ENCODE peak calls at places on chromosome X, in ten cellular contexts. C is stimulated activated CD8-positive, alpha-beta memory T cell treated with anti-CD3 and anti-CD28 coated beads, Interleukin-7, amount 100 ng/mL, for 24 hours; Q is stimulated activated naive CD8-positive, alpha-beta T cell treated with anti-CD3 and anti-CD28 coated beads, Interleukin-15, Interleukin-2, amounts not matched to agents 100 U/mL and 50 U/mL, for 24 hours; E is endothelial cell; V is cardiac muscle cell; G is M059J; N is mesenteric fat pad; P is EL; L is right atrium auricular region; U is stomach. X is an unnamed sample.
A peak's percentile ranks its signal among the peaks of the same experiment; 100 is the strongest.

GRCh38 chrX:130091976-130092522 is 18.2 kb downstream of the ELF4 start:
- DNase-seq in U (peak; percentile 63), N (no peak), G (no peak), E (peak; percentile 26), V (no peak), C (peak; percentile 40), P (peak; percentile 4), Q (peak; percentile 82), L (no peak), X (no peak)

GRCh38 chrX:15475486-15475885 is 17.6 kb downstream of the PIR start:
- DNase-seq in E (no peak), U (no peak), G (no peak), C (no peak), N (no peak), P (no peak), Q (no peak), V (no peak), L (no peak), X (no peak)

GRCh38 chrX:44344194-44344593 is 722 bp upstream of the EFHC2 start:
- DNase-seq in C (no peak), G (no peak), L (no peak), Q (peak; percentile 53), U (peak; percentile 52), V (no peak), P (no peak), N (no peak), E (no peak), X (no peak)

GRCh38 chrX:3286196-3286920 is 60.1 kb downstream of the MXRA5 start:
- DNase-seq in L (no peak), V (no peak), U (no peak), Q (no peak), P (peak; percentile 84), E (no peak), G (peak; percentile 94), C (no peak), N (no peak), X (no peak)

GRCh38 chrX:150032742-150033141 is 94.5 kb upstream of the EOLA2 start:
- DNase-seq in P (peak; percentile 83), Q (no peak), C (no peak), V (no peak), G (peak; percentile 96), N (no peak), L (no peak), U (no peak), E (no peak), X (no peak)

GRCh38 chrX:131895807-131896206 is 127.3 kb upstream of the STK26 start:
- DNase-seq in G (no peak), U (no peak), Q (no peak), N (no peak), V (no peak), L (no peak), E (no peak), C (no peak), P (no peak), X (no peak)

GRCh38 chrX:12115377-12115776 is 22.9 kb upstream of the FRMPD4 start:
- DNase-seq in C (no peak), E (peak; percentile 43), G (peak; percentile 14), Q (no peak), L (no peak), V (no peak), U (no peak), N (no peak), P (no peak), X (peak; percentile 26)

GRCh38 chrX:134525086-134525792 is 65.3 kb downstream of the HPRT1 start:
- DNase-seq in U (no peak), G (peak; percentile 64), P (peak; percentile 30), E (no peak), V (no peak), Q (no peak), N (no peak), L (no peak), C (no peak), X (no peak)

GRCh38 chrX:73851014-73852009 is 288.3 kb downstream of the CHIC1 start:
- DNase-seq in Q (no peak), L (peak; percentile 95), E (no peak), C (no peak), V (no peak), N (no peak), G (no peak), P (no peak), U (peak; percentile 87), X (no peak)

GRCh38 chrX:115367956-115368355 is 78.4 kb downstream of the LUZP4 start:
- DNase-seq in Q (no peak), P (peak; percentile 5), C (no peak), U (no peak), E (no peak), N (no peak), V (no peak), G (peak; percentile 87), L (no peak), X (no peak)

GRCh38 chrX:133418588-133418987 is 3.3 kb upstream of the GPC4 start:
- DNase-seq in G (no peak), U (no peak), E (no peak), V (no peak), P (no peak), L (no peak), Q (no peak), C (no peak), N (no peak), X (no peak)

GRCh38 chrX:50450324-50450723 is 20.3 kb downstream of the DGKK start:
- DNase-seq in G (no peak), P (no peak), L (no peak), E (no peak), C (no peak), U (no peak), N (no peak), Q (no peak), V (no peak), X (no peak)

GRCh38 chrX:19642517-19643109 is 127.3 kb upstream of the MAP3K15 start:
- DNase-seq in C (no peak), L (no peak), N (no peak), P (no peak), U (no peak), V (no peak), E (no peak), G (no peak), Q (no peak), X (no peak)

GRCh38 chrX:11412715-11413623 is 119.8 kb downstream of the AMELX start:
- DNase-seq in Q (no peak), E (no peak), G (peak; percentile 47), C (no peak), V (no peak), L (no peak), P (peak; percentile 12), U (no peak), N (no peak), X (no peak)

GRCh38 chrX:119685225-119686066 is 7.5 kb downstream of the SEPTIN6 start:
- DNase-seq in E (no peak), L (peak; percentile 79), Q (peak; percentile 46), C (no peak), G (no peak), V (no peak), U (no peak), P (no peak), N (no peak), X (no peak)

X was measured in D341Med.